ENCODE peak calls at places on chromosomes 5 and 9, in nine cellular contexts. A, M, R, T, K, F, L, Q and X are unnamed samples.

GRCh38 chr5:77129386-77129785 is 42.3 kb upstream of the ZBED3 start:
- DNase-seq in R (no peak), A (peak), K (peak), M (peak), T (peak), Q (peak), F (no peak), L (no peak), X (no peak)

GRCh38 chr5:165497707-165498106 is 1992.3 kb downstream of the MAT2B start:
- DNase-seq in L (no peak), K (no peak), M (peak), A (no peak), R (no peak), F (no peak), T (no peak), Q (peak), X (no peak)

GRCh38 chr5:107470007-107470582 is 200.6 kb downstream of the EFNA5 start:
- DNase-seq in A (no peak), F (no peak), R (no peak), L (no peak), T (no peak), M (no peak), Q (peak), K (no peak), X (no peak)

GRCh38 chr5:142872795-142873194 is 102.6 kb downstream of the ARHGAP26 start:
- DNase-seq in M (peak), R (no peak), L (no peak), K (no peak), A (peak), F (no peak), Q (peak), T (no peak), X (no peak)

GRCh38 chr5:150622157-150622556 is 18.3 kb upstream of the SYNPO start:
- DNase-seq in L (no peak), T (no peak), F (no peak), Q (peak), M (no peak), A (no peak), K (no peak), R (no peak), X (no peak)

GRCh38 chr9:18682907-18683306 is 209.0 kb downstream of the ADAMTSL1 start:
- DNase-seq in L (no peak), Q (no peak), K (no peak), T (no peak), M (no peak), R (no peak), A (no peak), F (no peak), X (no peak)

GRCh38 chr5:42250-42649 is 49.7 kb upstream of the PLEKHG4B start:
- DNase-seq in Q (peak), R (no peak), A (peak), F (no peak), K (no peak), M (peak), T (peak), L (no peak), X (no peak)

GRCh38 chr9:137161558-137162483 is 8.0 kb downstream of the LRRC26 start:
- DNase-seq in R (no peak), F (no peak), T (peak), K (no peak), Q (no peak), M (peak), A (no peak), L (no peak), X (no peak)

GRCh38 chr5:21802869-21803490 is 1050.2 kb downstream of the CDH12 start:
- DNase-seq in T (no peak), L (no peak), A (no peak), F (no peak), Q (peak), M (peak), R (no peak), K (no peak), X (no peak)

GRCh38 chr5:179345429-179346321 is at the start of gene ADAMTS2:
- DNase-seq in T (peak), M (no peak), Q (peak), L (no peak), K (peak), A (no peak), F (no peak), R (no peak), X (no peak)

GRCh38 chr9:129483467-129484324 is 137.2 kb downstream of the C9orf50 start:
- DNase-seq in K (peak), A (peak), Q (peak), L (peak), T (no peak), M (peak), R (no peak), F (peak), X (peak)

GRCh38 chr9:92671323-92671722 is 1.4 kb upstream of the IPPK start:
- DNase-seq in T (no peak), A (peak), R (no peak), F (peak), K (peak), M (peak), L (no peak), Q (peak), X (peak)

GRCh38 chr5:147887026-147887627 is 8.6 kb downstream of the SCGB3A2 start:
- DNase-seq in T (no peak), F (no peak), A (peak), L (no peak), M (peak), K (no peak), R (no peak), Q (peak), X (no peak)

GRCh38 chr9:99419099-99419498 is 197.0 kb downstream of the SEC61B start:
- DNase-seq in A (no peak), T (no peak), R (no peak), F (no peak), L (no peak), K (no peak), Q (peak), M (no peak), X (no peak)

GRCh38 chr9:27085456-27085855 is 23.6 kb upstream of the TEK start:
- DNase-seq in F (no peak), K (no peak), L (no peak), M (no peak), Q (no peak), A (no peak), R (no peak), T (no peak), X (no peak)

GRCh38 chr9:137264067-137264466 is 8.9 kb downstream of the NELFB start:
- DNase-seq in F (no peak), L (no peak), A (no peak), R (no peak), T (no peak), Q (no peak), K (no peak), M (no peak), X (no peak)

GRCh38 chr9:107784235-107784958 is 294.8 kb upstream of the KLF4 start:
- DNase-seq in A (peak), K (peak), M (peak), L (peak), F (no peak), T (no peak), R (no peak), Q (peak), X (no peak)

GRCh38 chr5:65506961-65507360 is 25.2 kb upstream of the ADAMTS6 start:
- DNase-seq in R (no peak), M (no peak), A (no peak), T (no peak), L (no peak), Q (peak), K (no peak), F (no peak), X (no peak)

GRCh38 chr5:95471922-95472321 is 80.8 kb downstream of the FAM81B start:
- DNase-seq in A (no peak), Q (peak), R (no peak), F (no peak), L (no peak), K (no peak), T (no peak), M (no peak), X (no peak)

GRCh38 chr9:29939559-29939958 is 2366.3 kb upstream of the C9orf72 start:
- DNase-seq in M (no peak), A (no peak), Q (no peak), L (no peak), F (no peak), R (no peak), T (no peak), K (no peak), X (no peak)

GRCh38 chr5:103402861-103403260 is 144.3 kb downstream of the MACIR start:
- DNase-seq in R (no peak), L (no peak), A (no peak), F (no peak), K (no peak), Q (no peak), M (no peak), T (no peak), X (no peak)

GRCh38 chr9:97315550-97315949 is 8.1 kb downstream of the CCDC180 start:
- DNase-seq in K (no peak), M (no peak), F (peak), L (no peak), T (no peak), Q (peak), A (no peak), R (no peak), X (no peak)

GRCh38 chr9:107994638-107995037 is 505.1 kb upstream of the KLF4 start:
- DNase-seq in A (no peak), M (no peak), Q (no peak), L (no peak), F (no peak), R (no peak), T (no peak), K (no peak), X (no peak)

GRCh38 chr5:95153581-95153980 is 131.3 kb downstream of the MCTP1 start:
- DNase-seq in F (no peak), K (no peak), Q (no peak), L (no peak), R (no peak), A (no peak), T (no peak), M (no peak), X (no peak)

GRCh38 chr9:134399435-134400056 is 73.3 kb downstream of the RXRA start:
- DNase-seq in Q (peak), L (no peak), K (no peak), F (no peak), A (no peak), R (no peak), T (no peak), M (peak), X (no peak)

GRCh38 chr9:135647897-135648296 is 8.6 kb upstream of the GLT6D1 start:
- DNase-seq in A (no peak), Q (no peak), L (no peak), R (no peak), F (no peak), T (no peak), M (no peak), K (no peak), X (peak)

GRCh38 chr9:71975833-71976232 is 64.4 kb downstream of the C9orf85 start:
- DNase-seq in A (no peak), Q (no peak), K (no peak), M (no peak), L (no peak), T (no peak), F (no peak), R (no peak), X (no peak)

GRCh38 chr5:68544656-68545565 is 329.4 kb downstream of the PIK3R1 start:
- DNase-seq in A (no peak), K (no peak), R (no peak), L (no peak), F (no peak), M (peak), Q (peak), T (no peak), X (no peak)

GRCh38 chr5:68548959-68549676 is 333.6 kb downstream of the PIK3R1 start:
- DNase-seq in A (no peak), T (no peak), F (no peak), M (peak), Q (peak), R (no peak), L (no peak), K (peak), X (no peak)

GRCh38 chr5:68545636-68546325 is 330.2 kb downstream of the PIK3R1 start:
- DNase-seq in Q (no peak), A (no peak), T (no peak), K (no peak), M (no peak), L (no peak), R (no peak), F (no peak), X (no peak)

GRCh38 chr5:68547621-68548020 is 332.1 kb downstream of the PIK3R1 start:
- DNase-seq in R (no peak), Q (peak), A (no peak), L (no peak), K (no peak), M (no peak), F (no peak), T (no peak), X (no peak)

GRCh38 chr5:68547049-68547448 is 331.5 kb downstream of the PIK3R1 start:
- DNase-seq in M (no peak), Q (no peak), T (no peak), F (no peak), K (no peak), L (no peak), A (no peak), R (no peak), X (no peak)
- H3K4me3 ChIP-seq in M (no peak), Q (no peak), T (no peak), F (no peak), K (no peak), L (no peak), A (no peak), R (no peak), X (no peak)

GRCh38 chr5:164301708-164302107 is 796.3 kb downstream of the MAT2B start:
- DNase-seq in F (no peak), Q (no peak), A (no peak), K (no peak), T (no peak), L (no peak), M (no peak), R (no peak), X (no peak)

GRCh38 chr5:164298165-164298564 is 792.7 kb downstream of the MAT2B start:
- DNase-seq in F (no peak), R (no peak), M (no peak), K (no peak), Q (no peak), T (no peak), L (no peak), A (no peak), X (no peak)

GRCh38 chr5:164302533-164303235 is 797.3 kb downstream of the MAT2B start:
- DNase-seq in T (no peak), K (no peak), L (no peak), R (no peak), Q (peak), A (no peak), F (no peak), M (no peak), X (no peak)

GRCh38 chr5:164301136-164301535 is 795.7 kb downstream of the MAT2B start:
- DNase-seq in A (no peak), T (no peak), R (no peak), F (no peak), M (no peak), Q (no peak), K (no peak), L (no peak), X (no peak)

DNA sequence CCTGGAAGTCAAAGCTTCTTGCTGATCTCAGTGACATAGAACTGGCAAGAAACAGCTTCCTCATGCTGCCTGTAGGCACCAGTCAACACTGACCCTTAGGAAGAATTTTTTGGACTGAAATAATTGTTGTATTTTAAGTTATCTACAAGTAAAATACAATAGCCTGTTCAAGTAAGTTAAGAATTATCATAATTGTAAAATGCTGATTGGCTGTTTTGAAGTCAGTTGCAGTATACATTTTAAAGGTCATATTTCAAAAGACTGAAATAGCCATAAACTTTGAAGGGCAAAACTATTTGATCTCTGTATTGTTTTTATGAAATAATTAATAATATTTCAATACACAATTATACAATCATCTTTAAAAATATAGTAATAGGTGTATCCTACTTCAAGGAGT is 794.9 kb downstream of the MAT2B start:
- DNase-seq in R (no peak), M (no peak), T (no peak), K (no peak), A (no peak), Q (no peak), F (no peak), L (no peak), X (no peak)
- TF ChIP-seq POLR2A in R (no peak), M (no peak), T (no peak), K (no peak), A (no peak), Q (no peak), F (no peak), L (no peak), X (no peak)

DNA sequence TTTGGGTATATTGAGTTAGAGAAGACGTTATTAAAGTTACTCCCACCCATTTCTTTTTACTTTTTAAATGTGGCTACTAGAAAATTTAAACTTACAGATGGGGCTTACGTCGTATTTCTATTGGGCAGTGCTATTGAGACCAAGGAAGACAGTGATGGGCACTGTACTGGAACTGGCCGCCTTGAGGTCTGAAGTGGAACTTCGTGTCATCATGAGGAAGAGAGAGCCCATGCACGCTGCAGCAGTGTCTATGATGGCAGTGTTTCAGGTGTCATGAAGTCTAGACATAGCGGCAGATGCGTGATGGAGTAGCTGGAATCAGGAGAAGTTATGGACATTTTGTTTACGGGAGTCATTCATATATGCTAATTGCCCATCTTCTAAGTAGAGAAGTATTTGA is 143.7 kb downstream of the LRRC70 start:
- DNase-seq in Q (no peak), T (no peak), L (no peak), A (no peak), K (no peak), M (peak), F (no peak), R (no peak), X (no peak)
- TF ChIP-seq CTCF in Q (no peak), T (peak), L (no peak), A (no peak), K (no peak), M (no peak), F (no peak), R (no peak), X (no peak)

GRCh38 chr9:93952119-93952783 is 2.9 kb downstream of the BARX1 start:
- DNase-seq in R (no peak), F (no peak), T (peak), M (no peak), A (no peak), L (no peak), Q (no peak), K (no peak), X (no peak)

GRCh38 chr9:93949694-93950449 is 5.3 kb downstream of the BARX1 start:
- DNase-seq in T (peak), L (no peak), R (no peak), K (no peak), A (no peak), F (no peak), Q (no peak), M (no peak), X (no peak)

GRCh38 chr9:93949073-93949693 is 6.0 kb downstream of the BARX1 start:
- DNase-seq in R (no peak), K (no peak), F (no peak), Q (no peak), T (peak), A (no peak), M (no peak), L (no peak), X (no peak)

GRCh38 chr9:93951655-93952118 is 3.5 kb downstream of the BARX1 start:
- DNase-seq in F (no peak), Q (no peak), R (no peak), M (no peak), T (peak), A (no peak), L (no peak), K (no peak), X (peak)

DNA sequence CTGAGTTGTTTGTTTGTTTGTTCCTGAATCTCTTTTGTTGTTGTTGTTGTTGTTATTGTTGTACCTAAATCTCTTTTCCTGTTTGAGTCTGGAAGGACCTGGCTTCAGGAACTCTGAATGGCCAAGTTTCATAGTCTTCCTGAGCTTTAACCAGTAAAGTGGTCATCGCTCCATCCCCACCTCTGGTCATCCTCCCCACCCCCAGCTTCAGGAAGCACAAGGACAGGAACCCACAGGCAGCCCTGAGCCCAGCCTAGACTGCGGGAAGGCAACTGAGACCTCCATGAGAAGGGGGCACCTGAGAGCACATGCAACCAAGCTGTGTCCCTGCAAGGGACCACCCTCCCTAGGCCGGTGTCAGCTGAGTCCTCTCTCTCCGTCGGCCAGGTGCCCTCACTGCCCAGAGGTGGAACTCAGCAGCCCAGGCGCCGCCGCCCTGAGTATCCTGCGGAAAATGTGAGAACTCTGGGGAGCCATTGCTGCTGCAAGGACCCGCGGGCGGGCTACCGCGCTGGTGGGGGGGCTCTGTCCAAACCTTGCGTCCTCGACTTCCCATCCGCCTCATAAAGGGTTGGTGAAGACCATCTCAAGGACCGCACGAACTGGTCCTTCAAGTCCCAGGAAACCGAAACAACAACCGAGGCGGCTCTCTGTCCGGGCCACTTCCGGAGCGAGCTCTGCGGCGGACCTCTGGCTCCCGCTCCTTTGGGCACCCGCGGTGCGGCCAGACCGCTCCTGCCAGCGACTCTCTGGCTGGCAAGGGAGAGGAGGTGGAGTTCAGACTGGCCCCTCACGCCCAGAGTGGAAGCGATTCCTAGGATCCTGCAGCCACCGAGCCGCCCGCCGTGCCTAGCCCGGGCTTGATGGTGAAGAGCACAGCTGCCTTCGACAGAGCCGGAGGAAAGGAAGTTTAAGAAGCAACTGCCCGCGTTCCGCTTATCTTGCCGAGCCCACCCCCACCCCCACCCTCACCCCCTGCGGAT is 4.2 kb downstream of the BARX1 start:
- DNase-seq in R (no peak), M (no peak), T (peak), F (no peak), Q (no peak), K (no peak), L (no peak), A (peak), X (peak)
- H3K4me3 ChIP-seq in R (peak), M (no peak), T (peak), F (peak), Q (peak), K (peak), L (peak), A (no peak), X (peak)

GRCh38 chr9:14870086-14870485 is 40.1 kb downstream of the FREM1 start:
- DNase-seq in T (no peak), A (no peak), M (no peak), F (no peak), R (no peak), Q (no peak), L (no peak), K (no peak), X (no peak)

GRCh38 chr9:14868418-14868771 is 41.8 kb downstream of the FREM1 start:
- DNase-seq in T (no peak), R (no peak), F (no peak), A (no peak), L (no peak), Q (no peak), K (no peak), M (no peak), X (no peak)

GRCh38 chr9:14865206-14865605 is 45.0 kb downstream of the FREM1 start:
- DNase-seq in R (no peak), A (no peak), F (no peak), T (no peak), Q (no peak), L (no peak), K (no peak), M (no peak), X (no peak)

GRCh38 chr9:14866200-14866749 is 44.0 kb downstream of the FREM1 start:
- DNase-seq in A (no peak), L (no peak), M (no peak), Q (no peak), F (no peak), K (no peak), R (no peak), T (no peak), X (no peak)

GRCh38 chr9:14868772-14869583 is 41.2 kb downstream of the FREM1 start:
- DNase-seq in T (no peak), K (no peak), A (no peak), M (no peak), Q (no peak), R (no peak), L (no peak), F (no peak), X (no peak)
- TF ChIP-seq POLR2A in T (no peak), K (no peak), A (no peak), M (no peak), Q (no peak), R (no peak), L (no peak), F (no peak), X (no peak)